ENCODE peak calls at places on chromosomes 11 and 22, in ten cellular contexts. One of them, this sample, is unnamed.

GRCh38 chr11:130477646-130478203 is 29.3 kb downstream of the ADAMTS15 start:
- DNase-seq in RWPE1: no peak
- DNase-seq in pancreas: no peak
- DNase-seq in astrocyte of the cerebellum: no peak
- DNase-seq in HL-60: no peak
- DNase-seq in bronchial epithelial cell: no peak
- DNase-seq in BE2C: no peak
- DNase-seq in fibroblast of lung: no peak
- DNase-seq in fibroblast of the aortic adventitia: peak
- DNase-seq in AG09319: no peak
- DNase-seq in this sample: no peak

GRCh38 chr11:26741036-26741435 is 19.2 kb upstream of the SLC5A12 start:
- DNase-seq in BE2C: no peak
- DNase-seq in RWPE1: peak
- DNase-seq in fibroblast of lung: peak
- DNase-seq in HL-60: no peak
- DNase-seq in pancreas: no peak
- DNase-seq in astrocyte of the cerebellum: no peak
- DNase-seq in bronchial epithelial cell: no peak
- DNase-seq in AG09319: peak
- DNase-seq in fibroblast of the aortic adventitia: peak
- DNase-seq in this sample: no peak

GRCh38 chr11:13338437-13339069 is 61.0 kb downstream of the BMAL1 start:
- DNase-seq in bronchial epithelial cell: peak
- DNase-seq in HL-60: no peak
- DNase-seq in fibroblast of the aortic adventitia: peak
- DNase-seq in fibroblast of lung: no peak
- DNase-seq in RWPE1: peak
- DNase-seq in astrocyte of the cerebellum: no peak
- DNase-seq in BE2C: no peak
- DNase-seq in pancreas: no peak
- DNase-seq in AG09319: peak
- DNase-seq in this sample: no peak

GRCh38 chr22:50087646-50088045 is 2.2 kb upstream of the MOV10L1 start:
- DNase-seq in fibroblast of the aortic adventitia: no peak
- DNase-seq in RWPE1: no peak
- DNase-seq in HL-60: no peak
- DNase-seq in astrocyte of the cerebellum: no peak
- DNase-seq in bronchial epithelial cell: no peak
- DNase-seq in AG09319: no peak
- DNase-seq in fibroblast of lung: no peak
- DNase-seq in BE2C: no peak
- DNase-seq in pancreas: no peak
- DNase-seq in this sample: no peak

GRCh38 chr11:126870021-126870420 is 130.5 kb downstream of the KIRREL3 start:
- DNase-seq in HL-60: no peak
- DNase-seq in astrocyte of the cerebellum: no peak
- DNase-seq in fibroblast of lung: peak
- DNase-seq in BE2C: no peak
- DNase-seq in fibroblast of the aortic adventitia: no peak
- DNase-seq in bronchial epithelial cell: no peak
- DNase-seq in RWPE1: no peak
- DNase-seq in pancreas: no peak
- DNase-seq in AG09319: no peak
- DNase-seq in this sample: no peak

GRCh38 chr22:23657712-23658111 is 25.6 kb upstream of the DRICH1 start:
- DNase-seq in RWPE1: no peak
- DNase-seq in bronchial epithelial cell: no peak
- DNase-seq in astrocyte of the cerebellum: no peak
- DNase-seq in AG09319: no peak
- DNase-seq in fibroblast of the aortic adventitia: no peak
- DNase-seq in BE2C: no peak
- DNase-seq in pancreas: no peak
- DNase-seq in HL-60: no peak
- DNase-seq in fibroblast of lung: no peak
- DNase-seq in this sample: no peak

GRCh38 chr11:65170058-65170534 is at the start of gene SPDYC:
- DNase-seq in fibroblast of the aortic adventitia: no peak
- DNase-seq in pancreas: no peak
- DNase-seq in fibroblast of lung: no peak
- DNase-seq in AG09319: no peak
- DNase-seq in bronchial epithelial cell: no peak
- DNase-seq in BE2C: no peak
- DNase-seq in astrocyte of the cerebellum: no peak
- DNase-seq in RWPE1: no peak
- DNase-seq in HL-60: no peak
- DNase-seq in this sample: no peak

GRCh38 chr22:32996276-32996675 is 61.9 kb downstream of the SYN3 start:
- DNase-seq in bronchial epithelial cell: no peak
- DNase-seq in pancreas: no peak
- DNase-seq in astrocyte of the cerebellum: no peak
- DNase-seq in fibroblast of lung: no peak
- DNase-seq in HL-60: no peak
- DNase-seq in AG09319: no peak
- DNase-seq in BE2C: no peak
- DNase-seq in fibroblast of the aortic adventitia: no peak
- DNase-seq in RWPE1: no peak
- DNase-seq in this sample: no peak

GRCh38 chr22:23570681-23571080 is 9.4 kb downstream of the IGLL1 start:
- DNase-seq in BE2C: no peak
- DNase-seq in RWPE1: no peak
- DNase-seq in astrocyte of the cerebellum: no peak
- DNase-seq in pancreas: no peak
- DNase-seq in fibroblast of lung: no peak
- DNase-seq in AG09319: no peak
- DNase-seq in HL-60: no peak
- DNase-seq in bronchial epithelial cell: no peak
- DNase-seq in fibroblast of the aortic adventitia: no peak
- DNase-seq in this sample: no peak

GRCh38 chr11:2901196-2901796 is 15.7 kb upstream of the CDKN1C start:
- DNase-seq in AG09319: no peak
- DNase-seq in bronchial epithelial cell: no peak
- DNase-seq in astrocyte of the cerebellum: no peak
- DNase-seq in BE2C: no peak
- DNase-seq in HL-60: no peak
- DNase-seq in pancreas: peak
- DNase-seq in fibroblast of lung: no peak
- DNase-seq in RWPE1: no peak
- DNase-seq in fibroblast of the aortic adventitia: no peak
- DNase-seq in this sample: no peak

GRCh38 chr11:133382217-133382746 is 150.0 kb downstream of the OPCML start:
- DNase-seq in fibroblast of lung: peak
- DNase-seq in BE2C: no peak
- DNase-seq in pancreas: no peak
- DNase-seq in RWPE1: no peak
- DNase-seq in bronchial epithelial cell: no peak
- DNase-seq in astrocyte of the cerebellum: no peak
- DNase-seq in HL-60: no peak
- DNase-seq in AG09319: no peak
- DNase-seq in fibroblast of the aortic adventitia: no peak
- DNase-seq in this sample: no peak

GRCh38 chr11:69641681-69642548 is 959 bp downstream of the CCND1 start:
- DNase-seq in BE2C: no peak
- DNase-seq in bronchial epithelial cell: no peak
- DNase-seq in HL-60: no peak
- DNase-seq in RWPE1: no peak
- DNase-seq in pancreas: no peak
- DNase-seq in fibroblast of the aortic adventitia: peak
- DNase-seq in AG09319: no peak
- DNase-seq in astrocyte of the cerebellum: no peak
- DNase-seq in fibroblast of lung: no peak
- DNase-seq in this sample: no peak

GRCh38 chr22:32636884-32637283 is 162.3 kb downstream of the FBXO7 start:
- DNase-seq in AG09319: no peak
- DNase-seq in BE2C: no peak
- DNase-seq in RWPE1: no peak
- DNase-seq in bronchial epithelial cell: no peak
- DNase-seq in pancreas: no peak
- DNase-seq in fibroblast of lung: no peak
- DNase-seq in astrocyte of the cerebellum: no peak
- DNase-seq in HL-60: no peak
- DNase-seq in fibroblast of the aortic adventitia: no peak
- DNase-seq in this sample: no peak

GRCh38 chr11:62370743-62371440 is 33.6 kb downstream of the ASRGL1 start:
- DNase-seq in RWPE1: no peak
- DNase-seq in fibroblast of lung: no peak
- DNase-seq in pancreas: peak
- DNase-seq in AG09319: no peak
- DNase-seq in bronchial epithelial cell: no peak
- DNase-seq in fibroblast of the aortic adventitia: no peak
- DNase-seq in BE2C: no peak
- DNase-seq in HL-60: peak
- DNase-seq in astrocyte of the cerebellum: no peak
- DNase-seq in this sample: no peak

GRCh38 chr11:132994038-132994502 is 538.2 kb downstream of the OPCML start:
- DNase-seq in fibroblast of the aortic adventitia: no peak
- DNase-seq in bronchial epithelial cell: no peak
- DNase-seq in RWPE1: no peak
- DNase-seq in fibroblast of lung: peak
- DNase-seq in HL-60: no peak
- DNase-seq in AG09319: no peak
- DNase-seq in BE2C: no peak
- DNase-seq in pancreas: no peak
- DNase-seq in astrocyte of the cerebellum: no peak
- DNase-seq in this sample: peak

GRCh38 chr11:125728969-125729368 is 17.1 kb upstream of the PATE1 start:
- DNase-seq in HL-60: no peak
- DNase-seq in pancreas: no peak
- DNase-seq in fibroblast of the aortic adventitia: peak
- DNase-seq in AG09319: no peak
- DNase-seq in astrocyte of the cerebellum: no peak
- DNase-seq in bronchial epithelial cell: no peak
- DNase-seq in BE2C: no peak
- DNase-seq in fibroblast of lung: no peak
- DNase-seq in RWPE1: no peak
- DNase-seq in this sample: no peak

GRCh38 chr11:59199546-59200420 is 12.9 kb downstream of the MPEG1 start:
- DNase-seq in astrocyte of the cerebellum: no peak
- DNase-seq in HL-60: no peak
- DNase-seq in BE2C: no peak
- DNase-seq in RWPE1: no peak
- DNase-seq in bronchial epithelial cell: no peak
- DNase-seq in pancreas: no peak
- DNase-seq in fibroblast of the aortic adventitia: no peak
- DNase-seq in fibroblast of lung: no peak
- DNase-seq in AG09319: no peak
- DNase-seq in this sample: no peak

GRCh38 chr11:22432331-22433065 is 94.3 kb downstream of the SLC17A6 start:
- DNase-seq in fibroblast of lung: peak
- DNase-seq in RWPE1: no peak
- DNase-seq in fibroblast of the aortic adventitia: peak
- DNase-seq in pancreas: peak
- DNase-seq in BE2C: peak
- DNase-seq in HL-60: no peak
- DNase-seq in AG09319: no peak
- DNase-seq in astrocyte of the cerebellum: peak
- DNase-seq in bronchial epithelial cell: no peak
- DNase-seq in this sample: peak
- TF ChIP-seq CTCF in fibroblast of lung: no peak
- TF ChIP-seq CTCF in RWPE1: no peak
- TF ChIP-seq CTCF in fibroblast of the aortic adventitia: no peak
- TF ChIP-seq CTCF in pancreas: no peak
- TF ChIP-seq CTCF in BE2C: peak
- TF ChIP-seq CTCF in HL-60: no peak
- TF ChIP-seq CTCF in AG09319: no peak
- TF ChIP-seq CTCF in astrocyte of the cerebellum: no peak
- TF ChIP-seq CTCF in bronchial epithelial cell: no peak
- TF ChIP-seq CTCF in this sample: no peak

GRCh38 chr11:86230196-86230813 is 14.2 kb upstream of the EED start:
- DNase-seq in fibroblast of lung: peak
- DNase-seq in pancreas: no peak
- DNase-seq in AG09319: no peak
- DNase-seq in bronchial epithelial cell: peak
- DNase-seq in HL-60: no peak
- DNase-seq in fibroblast of the aortic adventitia: no peak
- DNase-seq in astrocyte of the cerebellum: no peak
- DNase-seq in BE2C: no peak
- DNase-seq in RWPE1: peak
- DNase-seq in this sample: no peak
- TF ChIP-seq CTCF in fibroblast of lung: no peak
- TF ChIP-seq CTCF in pancreas: no peak
- TF ChIP-seq CTCF in AG09319: no peak
- TF ChIP-seq CTCF in bronchial epithelial cell: no peak
- TF ChIP-seq CTCF in HL-60: no peak
- TF ChIP-seq CTCF in fibroblast of the aortic adventitia: no peak
- TF ChIP-seq CTCF in astrocyte of the cerebellum: no peak
- TF ChIP-seq CTCF in BE2C: peak
- TF ChIP-seq CTCF in RWPE1: no peak
- TF ChIP-seq CTCF in this sample: no peak

DNA sequence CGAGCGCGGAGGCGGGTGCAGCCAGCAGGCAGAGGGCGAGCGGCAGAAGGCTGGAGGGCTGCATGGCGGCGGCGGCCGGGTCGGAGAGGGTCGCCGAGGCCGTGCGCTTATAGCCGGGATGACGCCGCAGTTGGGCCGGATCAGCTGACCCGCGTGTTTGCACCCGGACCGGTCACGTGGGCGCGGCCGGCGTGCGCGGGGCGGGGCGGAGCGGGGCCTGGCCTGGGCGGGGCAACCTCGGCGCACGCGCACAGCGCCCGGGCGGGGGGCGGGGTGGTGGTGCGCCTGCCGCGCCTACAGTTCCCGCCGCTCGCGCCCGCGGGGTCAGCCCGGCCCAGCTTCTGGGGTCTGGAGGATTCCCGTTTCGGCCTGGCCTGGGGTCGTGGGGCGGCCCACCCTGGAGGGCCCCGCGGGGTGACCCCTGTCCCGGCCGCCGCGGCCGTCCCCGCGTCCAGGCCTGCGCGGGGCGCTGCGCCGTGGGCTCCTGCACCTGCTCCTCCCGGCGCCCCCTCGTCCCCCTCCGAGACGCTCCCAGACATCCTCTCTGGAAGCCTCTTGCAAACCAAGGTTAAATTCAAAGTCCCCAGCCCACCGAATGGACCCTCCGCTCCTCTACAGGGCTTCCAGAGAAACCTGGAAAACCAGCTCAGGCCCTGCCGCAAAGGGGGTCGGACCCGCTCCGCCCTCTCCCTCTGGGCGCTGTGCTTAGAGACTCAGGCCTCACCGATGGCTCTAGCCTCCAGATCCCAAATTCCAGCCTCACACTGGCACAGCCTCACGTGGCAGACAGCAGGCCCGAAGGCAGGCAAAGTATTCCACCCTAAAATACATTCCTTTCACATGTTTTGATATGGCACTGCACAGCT is at the start of gene CTSD:
- DNase-seq in fibroblast of the aortic adventitia: peak
- DNase-seq in pancreas: peak
- DNase-seq in AG09319: peak
- DNase-seq in fibroblast of lung: peak
- DNase-seq in RWPE1: peak
- DNase-seq in BE2C: peak
- DNase-seq in HL-60: peak
- DNase-seq in astrocyte of the cerebellum: peak
- DNase-seq in bronchial epithelial cell: peak
- DNase-seq in this sample: peak
- TF ChIP-seq CTCF in fibroblast of the aortic adventitia: peak
- TF ChIP-seq CTCF in pancreas: no peak
- TF ChIP-seq CTCF in AG09319: no peak
- TF ChIP-seq CTCF in fibroblast of lung: no peak
- TF ChIP-seq CTCF in RWPE1: no peak
- TF ChIP-seq CTCF in BE2C: no peak
- TF ChIP-seq CTCF in HL-60: no peak
- TF ChIP-seq CTCF in astrocyte of the cerebellum: peak
- TF ChIP-seq CTCF in bronchial epithelial cell: peak
- TF ChIP-seq CTCF in this sample: no peak

GRCh38 chr11:66579017-66579606 is 10.7 kb upstream of the CTSF start:
- DNase-seq in bronchial epithelial cell: peak
- DNase-seq in AG09319: peak
- DNase-seq in BE2C: peak
- DNase-seq in fibroblast of lung: peak
- DNase-seq in pancreas: peak
- DNase-seq in HL-60: peak
- DNase-seq in fibroblast of the aortic adventitia: peak
- DNase-seq in astrocyte of the cerebellum: peak
- DNase-seq in RWPE1: peak
- DNase-seq in this sample: peak
- TF ChIP-seq CTCF in bronchial epithelial cell: peak
- TF ChIP-seq CTCF in AG09319: peak
- TF ChIP-seq CTCF in BE2C: peak
- TF ChIP-seq CTCF in fibroblast of lung: peak
- TF ChIP-seq CTCF in pancreas: peak
- TF ChIP-seq CTCF in HL-60: peak
- TF ChIP-seq CTCF in fibroblast of the aortic adventitia: peak
- TF ChIP-seq CTCF in astrocyte of the cerebellum: peak
- TF ChIP-seq CTCF in RWPE1: peak
- TF ChIP-seq CTCF in this sample: peak

This sample was measured in glutamatergic neuron.